ENCODE peak calls at places on chromosomes 12 and 14, in eight cellular contexts. V, S, K, Z, C, A, O and G are unnamed samples.

GRCh38 chr12:27865421-27865820 is 85.4 kb upstream of the MANSC4 start:
- DNase-seq in S (no peak), K (peak; percentile 73), Z (no peak), C (peak; percentile 91), A (no peak), O (no peak), V (no peak), G (no peak)

GRCh38 chr12:96063046-96063445 is 27.7 kb upstream of the LTA4H start:
- DNase-seq in C (peak; percentile 40), O (no peak), K (peak; percentile 26), V (no peak), A (no peak), Z (no peak), S (no peak), G (peak; percentile 22)

GRCh38 chr12:6180300-6181051 is 19.7 kb upstream of the CD9 start:
- DNase-seq in Z (peak; percentile 32), S (no peak), K (peak; percentile 89), V (no peak), O (peak; percentile 76), A (no peak), C (peak; percentile 81), G (no peak)

GRCh38 chr14:22427771-22428228 is 161.2 kb downstream of the DAD1 start:
- DNase-seq in A (no peak), K (peak; percentile 59), O (no peak), C (peak; percentile 87), V (peak; percentile 47), Z (no peak), S (no peak), G (no peak)

GRCh38 chr12:109020750-109021380 is at the start of gene SVOP:
- DNase-seq in K (peak; percentile 80), C (peak; percentile 78), S (peak; percentile 13), O (peak; percentile 89), A (peak; percentile 35), V (peak; percentile 87), Z (peak; percentile 96), G (peak; percentile 3)

GRCh38 chr12:12979151-12979550 is 20.9 kb downstream of the HEBP1 start:
- DNase-seq in Z (no peak), A (no peak), O (no peak), S (no peak), K (no peak), V (no peak), C (peak; percentile 44), G (no peak)

GRCh38 chr12:127479256-127479655 is 787.7 kb upstream of the TMEM132C start:
- DNase-seq in Z (no peak), A (no peak), V (no peak), C (peak; percentile 27), O (no peak), S (no peak), K (peak; percentile 70), G (no peak)

GRCh38 chr14:24263848-24264247 is 871 bp upstream of the TGM1 start:
- DNase-seq in K (no peak), S (no peak), Z (no peak), A (no peak), V (no peak), C (no peak), O (no peak), G (no peak)

GRCh38 chr12:55732288-55732687 is 3.5 kb upstream of the CD63 start:
- DNase-seq in O (no peak), V (no peak), Z (no peak), K (no peak), C (no peak), A (no peak), S (no peak), G (no peak)

GRCh38 chr12:116727261-116727660 is 10.6 kb downstream of the SPRING1 start:
- DNase-seq in C (no peak), Z (no peak), A (no peak), V (no peak), O (no peak), S (no peak), K (no peak), G (no peak)

GRCh38 chr14:85811340-85811739 is 281.4 kb downstream of the FLRT2 start:
- DNase-seq in C (no peak), S (no peak), A (no peak), V (no peak), K (no peak), Z (no peak), O (no peak), G (no peak)

GRCh38 chr12:124413915-124414314 is 119.0 kb downstream of the RFLNA start:
- DNase-seq in S (no peak), O (no peak), Z (no peak), A (no peak), V (no peak), K (no peak), C (no peak), G (no peak)

GRCh38 chr12:130013771-130014484 is 110.1 kb upstream of the TMEM132D start:
- DNase-seq in S (no peak), K (peak; percentile 34), C (peak; percentile 65), Z (peak; percentile 90), A (peak; percentile 64), O (peak; percentile 70), V (peak; percentile 68), G (no peak)